ENCODE peak calls at places on chromosomes 7 and 10, in ten cellular contexts. A, T, Y, R, E, B, L, C, W and X are unnamed samples.

GRCh38 chr10:836782-837181 is 94.7 kb downstream of the LARP4B start:
- DNase-seq in A (no peak), T (no peak), Y (no peak), R (no peak), E (no peak), B (no peak), L (no peak), C (no peak), W (no peak), X (peak; percentile 1)

GRCh38 chr7:33346055-33346454 is 216.7 kb downstream of the BBS9 start:
- DNase-seq in A (no peak), T (no peak), Y (no peak), R (no peak), E (no peak), B (no peak), L (no peak), C (no peak), W (no peak), X (no peak)

GRCh38 chr7:83579740-83580139 is 69.2 kb downstream of the SEMA3E start:
- DNase-seq in A (no peak), T (no peak), Y (no peak), R (peak; percentile 6), E (no peak), B (no peak), L (peak; percentile 9), C (no peak), W (no peak), X (no peak)

GRCh38 chr7:127391591-127392181 is 822 bp downstream of the ZNF800 start:
- DNase-seq in A (peak; percentile 90), T (peak; percentile 13), Y (peak; percentile 24), R (peak; percentile 24), E (peak; percentile 25), B (peak; percentile 14), L (peak; percentile 40), C (no peak), W (no peak), X (no peak)

GRCh38 chr7:126524967-126525366 is 727.8 kb downstream of the GRM8 start:
- DNase-seq in A (no peak), T (no peak), Y (no peak), R (no peak), E (no peak), B (no peak), L (no peak), C (no peak), W (no peak), X (no peak)

GRCh38 chr10:113131611-113132330 is 181.7 kb downstream of the TCF7L2 start:
- DNase-seq in A (no peak), T (no peak), Y (no peak), R (peak; percentile 84), E (no peak), B (peak; percentile 85), L (peak; percentile 95), C (no peak), W (no peak), X (no peak)

GRCh38 chr7:38673795-38674194 is 42.6 kb upstream of the AMPH start:
- DNase-seq in A (no peak), T (no peak), Y (no peak), R (peak; percentile 76), E (no peak), B (peak; percentile 74), L (peak; percentile 97), C (no peak), W (peak; percentile 19), X (no peak)

GRCh38 chr10:18294633-18295032 is 154.4 kb downstream of the CACNB2 start:
- DNase-seq in A (no peak), T (no peak), Y (no peak), R (no peak), E (no peak), B (no peak), L (no peak), C (no peak), W (no peak), X (no peak)

GRCh38 chr7:139675127-139676110 is 102.4 kb downstream of the HIPK2 start:
- DNase-seq in A (no peak), T (no peak), Y (no peak), R (peak; percentile 14), E (no peak), B (no peak), L (no peak), C (no peak), W (no peak), X (no peak)

GRCh38 chr7:29809533-29810155 is 3.3 kb downstream of the WIPF3 start:
- DNase-seq in A (no peak), T (no peak), Y (no peak), R (no peak), E (no peak), B (no peak), L (no peak), C (no peak), W (no peak), X (peak; percentile 21)

GRCh38 chr7:143416565-143417149 is 8.0 kb upstream of the EPHA1 start:
- DNase-seq in A (peak; percentile 80), T (no peak), Y (no peak), R (peak; percentile 76), E (no peak), B (no peak), L (peak; percentile 71), C (peak; percentile 58), W (peak; percentile 35), X (peak; percentile 65)

GRCh38 chr7:100720645-100721504 is 607 bp downstream of the EPO start:
- DNase-seq in A (no peak), T (no peak), Y (no peak), R (no peak), E (no peak), B (no peak), L (no peak), C (no peak), W (no peak), X (no peak)

GRCh38 chr7:55438765-55439525 is 73.8 kb downstream of the LANCL2 start:
- DNase-seq in A (no peak), T (no peak), Y (no peak), R (no peak), E (no peak), B (no peak), L (no peak), C (peak; percentile 86), W (peak; percentile 84), X (no peak)

GRCh38 chr10:24344279-24344678 is 135.3 kb downstream of the KIAA1217 start:
- DNase-seq in A (no peak), T (no peak), Y (no peak), R (peak; percentile 88), E (no peak), B (peak; percentile 87), L (peak; percentile 97), C (no peak), W (no peak), X (no peak)

GRCh38 chr7:4134204-4134603 is 547.9 kb upstream of the FOXK1 start:
- DNase-seq in A (no peak), T (no peak), Y (no peak), R (no peak), E (no peak), B (no peak), L (no peak), C (no peak), W (no peak), X (no peak)

GRCh38 chr7:44307301-44307900 is 18.0 kb downstream of the CAMK2B start:
- DNase-seq in A (no peak), T (no peak), Y (no peak), R (peak; percentile 77), E (no peak), B (peak; percentile 6), L (peak; percentile 76), C (no peak), W (peak; percentile 49), X (no peak)

GRCh38 chr10:97016728-97017473 is 168.9 kb downstream of the SLIT1 start:
- DNase-seq in A (peak; percentile 75), T (no peak), Y (no peak), R (no peak), E (no peak), B (no peak), L (no peak), C (no peak), W (no peak), X (no peak)

GRCh38 chr10:3827266-3827665 is 42.3 kb upstream of the KLF6 start:
- DNase-seq in A (no peak), T (no peak), Y (no peak), R (no peak), E (no peak), B (no peak), L (no peak), C (no peak), W (no peak), X (no peak)

GRCh38 chr10:12888470-12888869 is 113.0 kb downstream of the CCDC3 start:
- DNase-seq in A (no peak), T (no peak), Y (no peak), R (no peak), E (no peak), B (no peak), L (no peak), C (no peak), W (no peak), X (no peak)